ENCODE peak calls at places on chromosomes 11 and 22, in ten cellular contexts. C is retinal pigment epithelial cell, A is adrenal gland, O is kidney, W is HepG2, R is GM23338, T is IMR-90, X is neural progenitor cell, F is fibroblast of the aortic adventitia, L is neural crest cell. D is an unnamed sample.

GRCh38 chr11:102291831-102292230 is 25.5 kb upstream of the BIRC3 start:
- DNase-seq in T (no peak), O (no peak), C (no peak), R (no peak), A (no peak), F (no peak), L (no peak), X (no peak), W (no peak), D (no peak)

GRCh38 chr11:45285289-45285828 is 782 bp downstream of the SYT13 start:
- DNase-seq in A (no peak), C (no peak), O (no peak), T (no peak), L (no peak), R (peak; percentile 31), X (peak; percentile 19), F (no peak), W (no peak), D (no peak)

GRCh38 chr22:22465094-22465602 is 43.4 kb downstream of the ZNF280B start:
- DNase-seq in R (no peak), T (no peak), X (no peak), F (no peak), C (no peak), W (no peak), L (no peak), O (no peak), A (no peak), D (no peak)

GRCh38 chr11:32266611-32267010 is 168.7 kb downstream of the WT1 start:
- DNase-seq in O (no peak), A (no peak), L (no peak), T (peak; percentile 4), C (no peak), X (no peak), F (peak; percentile 21), W (no peak), R (no peak), D (no peak)

GRCh38 chr11:86397351-86397750 is 22.7 kb downstream of the CCDC81 start:
- DNase-seq in C (no peak), X (no peak), R (no peak), O (no peak), T (no peak), F (no peak), A (no peak), L (no peak), W (no peak), D (no peak)

GRCh38 chr11:44674809-44675208 is 52.0 kb upstream of the TSPAN18 start:
- DNase-seq in A (no peak), X (no peak), R (no peak), F (no peak), T (no peak), C (no peak), O (no peak), L (no peak), W (no peak), D (no peak)

GRCh38 chr22:35326854-35327562 is 27.3 kb downstream of the TOM1 start:
- DNase-seq in T (no peak), C (no peak), W (no peak), F (no peak), A (no peak), O (peak; percentile 51), R (no peak), X (no peak), L (no peak), D (no peak)

GRCh38 chr22:49209452-49210195 is 618.0 kb downstream of the BRD1 start:
- DNase-seq in F (no peak), O (peak; percentile 75), T (no peak), L (no peak), X (no peak), W (peak; percentile 78), C (no peak), A (peak; percentile 14), R (no peak), D (no peak)

DNA sequence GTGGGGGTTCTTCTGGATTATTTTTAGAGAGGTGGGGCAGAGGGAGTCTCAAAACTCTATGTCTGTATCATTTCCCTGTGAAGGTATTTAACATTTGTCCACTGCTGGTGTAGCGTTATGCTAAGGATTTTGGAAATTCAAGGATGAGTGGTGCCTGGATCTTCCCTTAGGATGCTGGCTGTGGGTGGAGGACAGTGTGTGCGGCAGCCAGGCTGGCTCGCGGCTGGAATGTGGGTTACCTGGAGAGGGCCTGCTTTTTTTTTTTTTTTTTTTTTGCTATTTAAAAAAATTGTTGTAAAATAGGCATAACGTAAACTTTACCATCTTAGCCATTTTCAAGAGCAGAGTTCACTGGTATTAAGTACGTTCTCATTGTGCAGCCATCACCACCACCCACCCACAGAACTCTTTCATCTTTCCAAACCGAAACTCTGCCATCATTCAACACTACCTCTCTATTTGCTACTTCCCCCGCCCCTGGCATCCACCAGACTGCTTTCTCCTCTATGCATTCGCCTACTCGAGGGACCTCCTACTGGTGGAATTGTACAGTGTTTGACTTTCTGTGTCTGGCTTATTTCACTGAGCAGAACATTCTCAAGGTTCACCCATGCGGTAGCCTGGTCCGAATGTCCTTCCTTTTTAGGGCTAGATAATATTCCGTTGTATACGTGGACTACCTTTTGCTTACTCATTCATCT is 67.1 kb downstream of the PARVB start:
- DNase-seq in O (peak; percentile 43), C (no peak), L (no peak), F (peak; percentile 18), X (peak; percentile 52), T (no peak), R (peak; percentile 54), A (no peak), W (peak; percentile 10), D (no peak)
- TF ChIP-seq CTCF in O (no peak), C (peak; percentile 53), L (peak; percentile 44), F (peak; percentile 45), X (peak; percentile 44), T (peak; percentile 26), R (peak; percentile 15), A (no peak), W (no peak), D (peak; percentile 29)

DNA sequence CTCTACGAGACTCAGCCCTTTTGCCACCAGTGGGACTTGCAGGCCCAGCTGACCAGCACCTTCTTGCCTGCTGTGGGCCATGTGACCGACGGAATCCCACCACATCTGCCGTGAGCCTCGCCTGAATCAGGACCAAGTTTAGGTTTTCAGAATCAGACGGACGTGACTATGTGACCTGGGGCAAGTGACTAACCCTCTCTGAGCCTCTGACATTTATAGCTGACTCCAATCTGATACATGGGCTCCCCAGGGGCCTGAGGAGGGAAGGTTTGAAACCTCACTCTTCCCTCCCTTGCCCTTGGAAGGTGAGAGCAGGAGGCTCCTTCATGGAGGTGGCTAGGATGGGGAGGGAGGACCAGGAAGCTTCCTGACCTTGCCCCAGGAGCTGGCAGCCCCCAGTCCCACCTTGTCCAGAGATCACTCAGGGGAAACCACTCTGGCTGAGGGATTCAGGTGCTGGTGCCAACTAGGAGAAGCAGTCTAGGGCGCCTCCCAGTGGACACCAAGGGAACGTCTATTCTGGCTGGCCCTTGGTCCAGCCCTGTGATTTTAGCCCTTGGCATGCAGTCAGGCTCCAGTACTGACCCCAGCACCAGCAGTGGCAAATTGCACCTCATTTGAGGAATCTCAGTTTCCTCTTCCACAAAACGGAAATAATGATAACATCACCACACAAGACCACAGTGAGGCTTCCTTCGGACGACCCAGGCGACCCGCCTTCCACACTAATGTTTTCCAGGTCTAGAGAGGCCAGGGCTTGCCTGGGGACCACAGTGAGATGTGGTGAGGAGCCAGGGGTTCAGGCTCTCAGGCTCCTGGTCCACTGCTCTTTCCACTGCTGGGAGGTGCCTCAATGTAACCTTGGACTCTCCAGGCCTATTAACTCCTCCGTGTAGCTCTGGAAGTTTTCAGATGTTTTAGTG is 47.2 kb upstream of the SYT7 start:
- DNase-seq in A (peak; percentile 61), X (peak; percentile 86), R (peak; percentile 88), C (no peak), W (peak; percentile 57), T (peak; percentile 73), F (peak; percentile 87), L (peak; percentile 59), O (no peak), D (peak; percentile 60)
- TF ChIP-seq CTCF in A (peak; percentile 44), X (peak; percentile 92), R (peak; percentile 98), C (peak; percentile 91), W (peak; percentile 94), T (peak; percentile 92), F (peak; percentile 90), L (peak; percentile 76), O (peak; percentile 76), D (peak; percentile 97)

GRCh38 chr11:121318848-121319834 is 26.6 kb downstream of the SC5D start:
- DNase-seq in R (peak; percentile 69), T (peak; percentile 56), C (peak; percentile 14), X (peak; percentile 55), L (peak; percentile 31), A (no peak), F (peak; percentile 68), W (peak; percentile 30), O (no peak), D (peak; percentile 57)

GRCh38 chr11:121326230-121326629 is 33.7 kb downstream of the SC5D start:
- DNase-seq in A (no peak), R (no peak), O (no peak), X (no peak), T (no peak), L (no peak), C (no peak), W (no peak), F (no peak), D (no peak)

GRCh38 chr11:121323208-121323607 is 30.6 kb downstream of the SC5D start:
- DNase-seq in R (peak; percentile 53), T (no peak), C (no peak), W (no peak), L (no peak), X (peak; percentile 56), A (no peak), O (no peak), F (no peak), D (no peak)

DNA sequence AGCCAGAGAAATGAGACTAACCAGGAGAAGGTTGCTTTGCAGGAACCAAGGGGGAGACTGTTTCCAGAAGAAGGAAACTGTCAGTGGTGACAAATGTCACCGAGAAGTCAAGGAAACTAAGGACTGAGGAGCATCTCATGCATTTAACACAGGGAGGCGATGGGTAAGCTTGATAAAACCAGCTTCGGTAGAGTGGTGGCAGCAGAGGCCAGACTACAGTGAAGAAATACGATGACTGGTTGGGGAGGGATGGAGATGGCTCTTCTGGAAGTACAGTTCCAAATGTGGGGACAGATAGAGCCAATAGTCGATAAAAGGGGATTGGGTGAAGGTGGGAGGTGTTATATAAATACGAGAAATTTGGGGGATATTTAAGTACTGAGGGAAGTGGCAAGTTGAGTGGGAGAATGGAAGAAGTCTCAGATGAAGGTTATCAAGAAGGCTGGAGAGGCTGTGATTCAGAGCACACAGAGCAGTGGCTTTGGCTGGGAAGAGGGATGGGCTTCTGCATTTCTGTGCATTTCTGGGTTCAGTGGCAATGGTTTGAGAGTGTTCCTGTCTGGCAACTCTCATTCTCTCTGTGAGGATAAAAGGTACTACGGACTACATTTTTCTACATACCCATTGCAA is 29.2 kb downstream of the SC5D start:
- DNase-seq in F (peak; percentile 35), X (peak; percentile 61), L (no peak), A (no peak), W (no peak), O (no peak), R (peak; percentile 79), T (peak; percentile 1), C (no peak), D (peak; percentile 37)
- TF ChIP-seq CTCF in F (peak; percentile 40), X (peak; percentile 58), L (no peak), A (no peak), W (peak; percentile 72), O (peak; percentile 41), R (peak; percentile 96), T (no peak), C (peak; percentile 45), D (peak; percentile 50)

GRCh38 chr11:12744831-12745502 is 70.7 kb downstream of the TEAD1 start:
- DNase-seq in C (no peak), W (no peak), X (peak; percentile 19), A (no peak), R (no peak), F (no peak), L (no peak), T (peak; percentile 28), O (no peak), D (no peak)

GRCh38 chr11:12743834-12744449 is 69.7 kb downstream of the TEAD1 start:
- DNase-seq in C (no peak), R (no peak), W (no peak), X (no peak), L (no peak), O (no peak), T (no peak), A (no peak), F (no peak), D (no peak)

GRCh38 chr11:12745787-12746186 is 71.6 kb downstream of the TEAD1 start:
- DNase-seq in W (no peak), L (no peak), R (no peak), F (no peak), T (no peak), A (no peak), X (peak; percentile 37), C (no peak), O (no peak), D (no peak)

GRCh38 chr11:12748561-12748960 is 74.3 kb downstream of the TEAD1 start:
- DNase-seq in X (no peak), O (no peak), R (no peak), T (no peak), A (no peak), L (no peak), W (no peak), F (no peak), C (no peak), D (no peak)

GRCh38 chr11:12746593-12747097 is 72.4 kb downstream of the TEAD1 start:
- DNase-seq in L (peak; percentile 37), F (peak; percentile 78), R (peak; percentile 95), X (peak; percentile 93), C (peak; percentile 76), T (peak; percentile 93), A (no peak), W (peak; percentile 29), O (peak; percentile 91), D (peak; percentile 29)
- TF ChIP-seq CTCF in L (no peak), F (no peak), R (no peak), X (peak; percentile 26), C (peak; percentile 14), T (no peak), A (no peak), W (no peak), O (no peak), D (no peak)

D was measured in AG10803.